ENCODE peak calls at places on chromosomes 1 and 21, in nine cellular contexts. D, I, O, T, J, F, K, R and H are unnamed samples.

GRCh38 chr1:116465845-116466685 is 93.0 kb downstream of the ATP1A1 start:
- DNase-seq in R (no peak), F (no peak), T (no peak), I (no peak), J (no peak), O (no peak), D (no peak), K (no peak), H (no peak)

GRCh38 chr1:16093611-16094010 is 20.2 kb upstream of the FAM131C start:
- DNase-seq in F (no peak), K (no peak), J (no peak), D (no peak), T (no peak), R (no peak), I (no peak), O (no peak), H (no peak)

GRCh38 chr1:147073062-147073432 is 99.2 kb downstream of the PRKAB2 start:
- DNase-seq in J (no peak), D (no peak), R (no peak), F (no peak), K (no peak), O (no peak), I (no peak), T (no peak), H (no peak)

GRCh38 chr1:153827168-153827964 is 52.2 kb downstream of the SLC27A3 start:
- DNase-seq in F (no peak), J (no peak), T (no peak), I (no peak), R (no peak), O (no peak), D (no peak), K (no peak), H (peak; percentile 27)

GRCh38 chr1:178093958-178094751 is at the start of gene RASAL2:
- DNase-seq in K (peak; percentile 93), F (peak; percentile 54), I (peak; percentile 66), J (peak; percentile 81), R (peak; percentile 51), O (no peak), D (no peak), T (peak; percentile 64), H (peak; percentile 71)

GRCh38 chr1:6625579-6626149 is 996 bp downstream of the THAP3 start:
- DNase-seq in T (no peak), K (no peak), D (peak; percentile 23), I (peak; percentile 45), R (peak; percentile 69), O (no peak), J (peak; percentile 74), F (peak; percentile 79), H (no peak)

GRCh38 chr21:46518983-46519583 is 60.4 kb downstream of the DIP2A start:
- DNase-seq in I (no peak), O (no peak), D (no peak), K (no peak), F (no peak), R (peak; percentile 18), T (no peak), J (no peak), H (no peak)

GRCh38 chr1:112637257-112638108 is 17.9 kb downstream of the CAPZA1 start:
- DNase-seq in I (no peak), T (no peak), O (no peak), K (no peak), R (no peak), J (no peak), F (peak; percentile 86), D (no peak), H (no peak)

GRCh38 chr21:36699546-36700294 is 805 bp downstream of the SIM2 start:
- DNase-seq in I (no peak), O (no peak), R (no peak), T (peak; percentile 22), J (no peak), D (no peak), K (peak; percentile 83), F (no peak), H (peak; percentile 54)

GRCh38 chr1:41485605-41486004 is 1.1 kb upstream of the EDN2 start:
- DNase-seq in R (peak; percentile 62), J (no peak), D (no peak), T (no peak), I (no peak), K (no peak), O (no peak), F (peak; percentile 67), H (no peak)

GRCh38 chr1:208291923-208292711 is 47.9 kb upstream of the PLXNA2 start:
- DNase-seq in O (no peak), D (no peak), R (peak; percentile 3), K (no peak), I (no peak), J (no peak), T (no peak), F (peak; percentile 8), H (no peak)

GRCh38 chr1:18940303-18941020 is 16.0 kb downstream of the IFFO2 start:
- DNase-seq in O (no peak), J (no peak), I (no peak), F (peak; percentile 54), K (no peak), R (peak; percentile 59), T (no peak), D (no peak), H (no peak)

GRCh38 chr1:187911820-187912219 is 1083.1 kb downstream of the PLA2G4A start:
- DNase-seq in O (no peak), D (no peak), R (no peak), I (no peak), K (no peak), F (no peak), T (no peak), J (no peak), H (no peak)

GRCh38 chr1:3515774-3516480 is 61.5 kb downstream of the ARHGEF16 start:
- DNase-seq in T (no peak), R (no peak), D (no peak), O (no peak), J (no peak), K (peak; percentile 93), F (peak; percentile 67), I (no peak), H (no peak)

GRCh38 chr1:3516481-3516869 is 62.0 kb downstream of the ARHGEF16 start:
- DNase-seq in I (no peak), K (no peak), D (no peak), R (no peak), T (no peak), O (no peak), J (no peak), F (no peak), H (no peak)

GRCh38 chr1:3515272-3515671 is 60.8 kb downstream of the ARHGEF16 start:
- DNase-seq in T (no peak), J (no peak), O (no peak), I (no peak), F (no peak), R (no peak), K (no peak), D (no peak), H (no peak)

GRCh38 chr1:3518256-3518655 is 63.8 kb downstream of the ARHGEF16 start:
- DNase-seq in O (no peak), I (no peak), K (no peak), D (no peak), T (no peak), R (no peak), J (no peak), F (no peak), H (no peak)

GRCh38 chr1:3516911-3517310 is 62.4 kb downstream of the ARHGEF16 start:
- DNase-seq in J (no peak), O (no peak), T (no peak), K (no peak), I (no peak), F (no peak), D (no peak), R (no peak), H (no peak)
- TF ChIP-seq CTCF in J (no peak), O (no peak), T (no peak), K (no peak), I (no peak), F (no peak), D (no peak), R (no peak), H (no peak)

DNA sequence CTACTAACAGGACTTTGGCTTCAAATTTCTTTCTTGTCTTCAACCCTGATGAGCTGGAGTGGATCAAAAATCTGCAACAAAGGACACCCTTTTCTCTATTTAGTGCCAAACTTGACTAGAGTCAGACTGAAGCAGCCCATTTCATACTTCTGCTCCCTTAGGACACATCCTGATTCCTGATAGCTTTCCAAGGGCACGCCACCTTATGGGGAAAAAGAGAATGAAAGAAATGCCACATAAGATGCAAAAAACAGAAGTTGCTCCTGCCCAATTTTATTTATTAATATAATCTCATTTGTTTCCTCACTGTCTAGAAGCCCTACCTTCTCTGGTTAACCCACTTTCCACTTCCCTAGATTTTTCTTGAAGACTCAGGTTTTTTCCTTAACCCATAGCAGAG is 72.7 kb upstream of the NBPF4 start:
- DNase-seq in O (no peak), K (no peak), J (no peak), I (no peak), T (no peak), D (no peak), F (peak; percentile 14), R (peak; percentile 12), H (no peak)
- TF ChIP-seq CTCF in O (no peak), K (peak; percentile 25), J (no peak), I (no peak), T (no peak), D (peak; percentile 43), F (peak; percentile 42), R (peak; percentile 33), H (no peak)

DNA sequence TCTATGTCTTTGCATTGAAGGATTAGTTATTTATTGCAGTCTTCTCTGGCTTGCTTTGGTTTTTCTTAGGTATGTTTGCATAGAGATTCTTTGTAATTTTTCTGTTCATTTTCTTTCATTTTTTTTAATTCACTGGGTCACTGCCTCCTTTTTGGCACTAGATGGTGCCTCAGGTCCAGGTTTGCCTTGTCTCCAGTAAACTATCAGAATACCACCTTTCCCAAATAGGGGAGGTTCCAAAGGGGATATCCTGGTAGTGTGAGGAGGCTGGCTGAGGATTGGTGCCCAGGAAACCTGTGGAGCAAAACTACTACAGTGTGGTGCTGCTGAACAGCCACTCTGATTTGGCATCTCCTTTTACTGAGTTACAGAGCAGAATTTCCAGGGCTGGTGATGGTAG is 257.1 kb downstream of the KCTD3 start:
- DNase-seq in J (no peak), R (peak; percentile 48), D (no peak), F (no peak), O (no peak), I (no peak), K (no peak), T (no peak), H (no peak)
- TF ChIP-seq CTCF in J (no peak), R (peak; percentile 73), D (peak; percentile 22), F (peak; percentile 51), O (no peak), I (no peak), K (no peak), T (no peak), H (peak; percentile 19)

DNA sequence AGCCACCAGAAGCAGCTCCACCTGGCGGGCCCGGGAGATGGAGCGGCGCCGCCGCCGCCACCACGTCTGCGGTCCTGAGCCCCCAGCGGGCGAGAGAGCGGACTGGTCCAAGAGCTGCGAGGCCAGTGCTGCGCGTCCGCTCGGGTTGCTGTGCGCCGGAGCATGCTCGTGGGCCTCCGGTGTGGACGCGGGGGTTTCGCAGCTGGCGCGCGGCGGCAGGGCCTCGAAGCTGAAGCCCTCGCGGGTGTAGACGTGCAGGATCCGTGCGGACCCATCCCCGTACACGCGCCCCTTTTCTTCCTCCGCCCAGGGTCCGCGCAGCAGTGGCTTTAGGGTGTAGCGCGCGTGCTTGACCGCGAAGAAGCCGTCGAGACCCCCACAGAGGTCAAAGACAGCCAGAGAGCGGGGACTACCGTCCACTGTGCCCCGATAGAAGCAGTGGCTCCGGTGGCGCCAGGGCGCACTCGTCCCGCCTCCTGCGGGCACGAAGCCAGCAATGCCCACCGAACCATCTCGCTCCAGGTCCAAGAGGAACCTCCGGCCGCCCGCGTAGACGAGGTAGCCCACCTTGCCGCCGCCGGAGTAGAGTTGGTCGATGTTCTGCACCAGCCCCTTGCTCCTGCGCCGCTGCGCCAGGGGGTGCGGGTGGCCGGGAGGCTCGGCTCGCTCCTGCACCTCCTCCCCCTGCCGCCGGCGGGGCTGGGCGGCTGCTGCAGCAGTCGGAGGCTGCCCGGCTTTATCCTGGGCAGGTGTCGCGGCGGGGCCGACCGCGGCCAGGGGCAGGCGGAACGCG is 1.1 kb downstream of the ADAMTS5 start:
- DNase-seq in T (peak; percentile 11), K (peak; percentile 87), R (no peak), D (no peak), I (peak; percentile 21), O (peak; percentile 24), F (peak; percentile 70), J (peak; percentile 84), H (peak; percentile 20)
- TF ChIP-seq CTCF in T (no peak), K (peak; percentile 55), R (peak; percentile 25), D (no peak), I (no peak), O (no peak), F (peak; percentile 47), J (peak; percentile 27), H (no peak)